ENCODE peak calls at places on chromosomes 5 and 9, in six cellular contexts. K is left ventricle myocardium inferior, N is GM12878, T is foreskin fibroblast, E is tibial artery, S is neural crest cell. Y is an unnamed sample.

GRCh38 chr9:119216891-119217290 is 152.3 kb downstream of the BRINP1 start:
- DNase-seq in T (no peak), K (peak; percentile 20), E (peak; percentile 50), S (no peak), N (no peak), Y (no peak)

GRCh38 chr9:11702529-11702928 is 990.7 kb upstream of the TYRP1 start:
- DNase-seq in T (peak; percentile 2), K (no peak), E (no peak), N (no peak), S (no peak), Y (no peak)

GRCh38 chr5:56669534-56670483 is 145.5 kb upstream of the MAP3K1 start:
- DNase-seq in T (peak; percentile 70), E (peak; percentile 47), S (no peak), N (peak; percentile 98), K (peak; percentile 28), Y (no peak)

GRCh38 chr9:136088481-136088938 is 6.6 kb downstream of the NACC2 start:
- DNase-seq in S (no peak), T (no peak), N (no peak), K (peak; percentile 11), E (no peak), Y (no peak)

GRCh38 chr5:75239681-75240080 is 3.0 kb upstream of the ANKRD31 start:
- DNase-seq in K (no peak), T (no peak), E (no peak), N (no peak), S (no peak), Y (peak; percentile 42)

GRCh38 chr5:174159327-174160247 is 114.1 kb downstream of the NSG2 start:
- DNase-seq in T (peak; percentile 47), N (no peak), S (no peak), E (no peak), K (no peak), Y (peak; percentile 73)

GRCh38 chr9:27618066-27618465 is 44.8 kb upstream of the C9orf72 start:
- DNase-seq in E (no peak), T (no peak), K (no peak), N (no peak), S (no peak), Y (no peak)

GRCh38 chr5:161085081-161085480 is 233.1 kb upstream of the ATP10B start:
- DNase-seq in N (no peak), S (no peak), T (peak; percentile 36), K (no peak), E (no peak), Y (no peak)

GRCh38 chr5:83042507-83042906 is 34.7 kb downstream of the TMEM167A start:
- DNase-seq in T (no peak), N (no peak), S (no peak), E (no peak), K (no peak), Y (no peak)

GRCh38 chr5:33231935-33232334 is 208.8 kb upstream of the TARS1 start:
- DNase-seq in S (no peak), T (peak; percentile 74), K (no peak), E (no peak), N (no peak), Y (peak; percentile 41)

GRCh38 chr5:115375922-115376321 is 79.5 kb upstream of the CCDC112 start:
- DNase-seq in S (no peak), E (no peak), T (peak; percentile 38), K (no peak), N (no peak), Y (peak; percentile 15)

GRCh38 chr5:14733661-14734060 is 69.1 kb downstream of the OTULIN start:
- DNase-seq in T (no peak), K (no peak), E (no peak), S (no peak), N (no peak), Y (no peak)

GRCh38 chr5:145506451-145506850 is 328.7 kb downstream of the PRELID2 start:
- DNase-seq in T (no peak), N (no peak), S (no peak), E (no peak), K (no peak), Y (no peak)

GRCh38 chr5:179777909-179778308 is 15.9 kb upstream of the LTC4S start:
- DNase-seq in S (no peak), E (no peak), K (no peak), N (no peak), T (no peak), Y (no peak)

GRCh38 chr5:138110266-138110963 is 26.6 kb downstream of the WNT8A start:
- DNase-seq in E (no peak), N (no peak), K (no peak), T (no peak), S (no peak), Y (peak; percentile 30)

GRCh38 chr9:93345630-93346239 is 105.8 kb upstream of the FAM120A start:
- DNase-seq in E (no peak), K (no peak), T (no peak), S (no peak), N (no peak), Y (no peak)

GRCh38 chr5:80093796-80094195 is 58.6 kb downstream of the THBS4 start:
- DNase-seq in T (no peak), K (no peak), N (no peak), E (no peak), S (no peak), Y (no peak)

GRCh38 chr5:42590566-42590965 is 166.1 kb upstream of the CCDC152 start:
- DNase-seq in E (no peak), T (no peak), N (no peak), K (no peak), S (no peak), Y (no peak)

GRCh38 chr9:90095682-90096081 is 490.9 kb downstream of the GADD45G start:
- DNase-seq in N (no peak), K (no peak), S (no peak), T (no peak), E (no peak), Y (no peak)

DNA sequence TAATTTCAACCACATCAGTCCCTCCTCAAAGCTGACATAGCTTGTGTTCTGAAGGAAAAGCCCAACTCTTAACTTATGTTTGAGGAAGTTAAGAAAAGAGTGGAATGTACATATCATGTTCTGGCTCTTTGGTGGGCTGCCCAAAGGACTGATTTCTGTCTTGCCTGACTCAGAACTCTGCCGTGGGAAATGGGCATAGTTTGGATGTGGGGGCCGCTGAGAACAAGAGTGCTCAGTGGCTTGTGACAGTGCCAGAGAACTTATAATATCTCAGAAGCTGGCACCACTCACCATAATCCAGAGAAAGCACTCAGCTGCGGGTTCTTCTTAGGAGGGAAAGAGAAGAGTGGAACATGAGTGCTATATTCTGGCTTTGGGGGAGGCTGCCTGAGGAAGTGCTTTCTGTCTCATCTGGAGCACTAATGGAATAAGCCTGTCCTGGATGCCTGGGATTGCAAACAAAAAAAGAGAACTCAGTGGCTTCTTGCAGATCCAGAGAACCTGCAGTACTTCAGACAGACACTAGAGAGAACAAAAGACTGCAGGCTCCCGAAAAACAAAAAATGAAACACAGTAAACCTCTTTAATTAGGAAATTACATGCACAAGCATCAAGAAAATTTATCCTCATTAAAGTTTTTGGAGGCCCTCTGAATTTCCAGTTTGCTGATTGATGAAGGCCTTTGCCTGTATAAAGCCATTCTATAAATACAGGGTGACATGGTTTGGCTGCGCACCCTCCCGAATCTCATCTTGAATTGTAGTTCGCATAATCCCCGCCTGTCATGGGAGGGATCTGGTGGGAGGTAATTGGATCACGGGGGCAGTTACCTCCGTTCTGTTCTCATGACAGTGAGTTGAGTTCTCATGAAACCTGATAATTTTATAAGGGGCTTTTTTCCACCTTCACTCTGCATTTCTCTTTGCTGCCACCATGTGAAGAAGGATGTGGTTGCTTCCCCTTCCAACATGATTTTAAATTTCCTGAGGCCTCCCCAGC is 207.0 kb downstream of the DMAC1 start:
- DNase-seq in S (no peak), N (no peak), T (peak; percentile 1), K (no peak), E (no peak), Y (no peak)
- TF ChIP-seq CTCF in S (peak; percentile 52), N (peak; percentile 11), T (no peak), K (no peak), E (no peak), Y (no peak)

GRCh38 chr5:8522635-8523034 is 653.7 kb downstream of the MTRR start:
- DNase-seq in E (no peak), N (no peak), T (no peak), S (no peak), K (no peak), Y (no peak)
- TF ChIP-seq CTCF in E (no peak), N (no peak), T (no peak), S (no peak), K (no peak), Y (no peak)

DNA sequence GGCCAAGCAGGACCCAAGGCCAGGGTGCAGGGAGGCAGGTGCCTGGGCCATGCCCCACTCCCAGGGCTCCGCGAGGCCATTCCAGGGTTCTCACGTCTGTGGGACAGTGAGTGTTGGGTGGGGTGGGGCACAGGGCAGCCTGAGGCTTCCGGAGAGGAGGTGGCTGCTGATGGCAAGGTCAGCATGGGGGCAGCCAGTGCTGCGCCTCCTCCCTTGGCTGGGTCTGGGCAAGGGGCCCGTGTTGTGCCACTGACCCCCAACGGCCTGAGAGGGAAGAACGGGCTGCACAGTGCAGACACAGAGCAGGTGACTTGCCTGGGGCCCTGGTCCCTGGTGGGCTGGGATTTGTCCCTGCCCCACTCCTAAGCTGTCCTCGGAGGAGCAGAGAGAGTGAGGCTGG is 82.1 kb downstream of the RXRA start:
- DNase-seq in S (no peak), N (no peak), E (no peak), K (no peak), T (no peak), Y (no peak)
- TF ChIP-seq CTCF in S (no peak), N (no peak), E (no peak), K (peak; percentile 41), T (no peak), Y (no peak)

GRCh38 chr9:26548766-26549290 is 343.8 kb downstream of the CAAP1 start:
- DNase-seq in T (no peak), K (no peak), N (no peak), S (no peak), E (no peak), Y (no peak)

GRCh38 chr9:26551971-26552370 is 340.6 kb downstream of the CAAP1 start:
- DNase-seq in K (no peak), S (no peak), N (no peak), T (no peak), E (no peak), Y (no peak)

GRCh38 chr9:26551451-26551850 is 341.2 kb downstream of the CAAP1 start:
- DNase-seq in N (no peak), S (no peak), E (no peak), K (no peak), T (no peak), Y (no peak)
- TF ChIP-seq CTCF in N (no peak), S (no peak), E (no peak), K (no peak), T (no peak), Y (no peak)

DNA sequence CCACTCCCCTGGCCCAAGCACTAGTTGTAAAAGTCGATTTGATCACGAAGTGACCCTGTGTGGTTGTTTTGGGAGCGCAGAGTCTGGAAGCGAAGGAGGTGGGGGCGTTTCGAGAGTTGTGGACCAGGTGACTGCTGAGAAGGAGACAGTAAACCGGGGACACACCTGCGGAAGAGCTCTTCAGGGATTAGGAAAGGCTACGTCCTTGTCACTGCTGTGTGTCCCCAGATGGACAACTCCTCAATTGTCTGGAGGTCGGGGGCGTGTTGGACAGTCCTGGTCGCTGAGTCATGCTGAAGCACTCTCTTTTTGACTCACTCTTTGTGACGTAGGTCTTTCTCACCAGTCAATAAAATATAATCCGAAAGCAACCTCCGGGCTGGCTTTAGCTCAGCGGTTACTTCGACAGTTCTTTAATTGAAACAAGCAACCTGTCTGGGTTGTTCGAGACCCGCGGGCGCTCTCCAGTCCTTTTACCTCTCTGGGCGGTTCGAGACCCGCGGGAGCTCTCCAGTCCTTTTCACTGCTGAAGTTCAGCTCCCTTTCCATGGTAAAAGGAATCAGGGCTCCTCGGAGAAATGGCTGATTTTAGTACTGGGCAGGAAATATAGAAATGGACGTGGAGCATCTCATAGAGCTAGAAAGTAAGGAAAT is 10.8 kb downstream of the ZMAT2 start:
- DNase-seq in S (peak; percentile 76), N (peak; percentile 99), E (peak; percentile 90), T (peak; percentile 99), K (peak; percentile 82), Y (peak; percentile 90)
- TF ChIP-seq CTCF in S (no peak), N (no peak), E (no peak), T (no peak), K (no peak), Y (no peak)